ENCODE peak calls at places on chromosomes 4 and X, in ten cellular contexts. O is OCI-LY7, X is fibroblast of lung, W is PC-9, M is left lung, V is A549, Q is dorsolateral prefrontal cortex, K is uterus, C is neural progenitor cell, I is mammary epithelial cell. G is an unnamed sample.

GRCh38 chr4:142091691-142092182 is 455.4 kb downstream of the IL15 start:
- DNase-seq in O (no peak), X (peak; percentile 98), W (peak; percentile 55), M (no peak), V (peak; percentile 93), Q (no peak), K (peak; percentile 24), C (no peak), I (peak; percentile 83), G (no peak)

GRCh38 chr4:53865031-53865430 is 199.4 kb downstream of the CHIC2 start:
- DNase-seq in O (no peak), X (no peak), W (no peak), M (no peak), V (no peak), Q (no peak), K (no peak), C (no peak), I (no peak), G (no peak)

GRCh38 chr4:32022071-32022470 is 1301.9 kb downstream of the PCDH7 start:
- DNase-seq in O (no peak), X (no peak), W (no peak), M (no peak), V (peak; percentile 74), Q (no peak), K (no peak), C (no peak), I (peak; percentile 9), G (no peak)

GRCh38 chr4:73620115-73620792 is at the start of gene RASSF6:
- DNase-seq in O (peak; percentile 86), X (no peak), W (peak; percentile 70), M (peak; percentile 91), V (peak; percentile 65), Q (no peak), K (no peak), C (peak; percentile 73), I (peak; percentile 91), G (peak; percentile 77)

GRCh38 chr4:84677995-84678394 is 95.1 kb downstream of the CDS1 start:
- DNase-seq in O (no peak), X (no peak), W (no peak), M (no peak), V (no peak), Q (no peak), K (no peak), C (no peak), I (no peak), G (no peak)

GRCh38 chr4:181364504-181364903 is 878.7 kb upstream of the TENM3 start:
- DNase-seq in O (no peak), X (no peak), W (no peak), M (no peak), V (no peak), Q (no peak), K (no peak), C (no peak), I (no peak), G (no peak)

GRCh38 chrX:40099046-40099968 is 1.5 kb upstream of the BCOR start:
- DNase-seq in O (peak; percentile 87), X (no peak), W (no peak), M (peak; percentile 84), V (no peak), Q (no peak), K (peak; percentile 34), C (peak; percentile 59), I (no peak), G (peak; percentile 54)

GRCh38 chr4:30769093-30769492 is 48.9 kb downstream of the PCDH7 start:
- DNase-seq in O (no peak), X (no peak), W (no peak), M (no peak), V (no peak), Q (no peak), K (no peak), C (peak; percentile 10), I (no peak), G (peak; percentile 55)

GRCh38 chr4:94673961-94674360 is 83.8 kb upstream of the BMPR1B start:
- DNase-seq in O (no peak), X (no peak), W (no peak), M (no peak), V (no peak), Q (no peak), K (no peak), C (no peak), I (no peak), G (peak; percentile 10)

GRCh38 chr4:95142877-95143412 is 385.2 kb downstream of the BMPR1B start:
- DNase-seq in O (no peak), X (no peak), W (no peak), M (peak; percentile 49), V (no peak), Q (no peak), K (no peak), C (peak; percentile 18), I (no peak), G (peak; percentile 46)

GRCh38 chr4:113935190-113935589 is 44.3 kb downstream of the ARSJ start:
- DNase-seq in O (no peak), X (no peak), W (no peak), M (no peak), V (no peak), Q (no peak), K (no peak), C (no peak), I (no peak), G (no peak)

GRCh38 chr4:18297684-18298083 is 276.1 kb upstream of the LCORL start:
- DNase-seq in O (no peak), X (no peak), W (no peak), M (no peak), V (no peak), Q (no peak), K (no peak), C (no peak), I (no peak), G (no peak)

GRCh38 chrX:51899741-51900140 is 6.3 kb downstream of the MAGED1 start:
- DNase-seq in O (no peak), X (no peak), W (no peak), M (no peak), V (no peak), Q (no peak), K (no peak), C (no peak), I (no peak), G (no peak)

GRCh38 chr4:137083571-137083970 is 448.7 kb downstream of the PCDH18 start:
- DNase-seq in O (no peak), X (peak; percentile 76), W (no peak), M (no peak), V (no peak), Q (no peak), K (no peak), C (no peak), I (no peak), G (no peak)

GRCh38 chr4:158259955-158260575 is 49.8 kb downstream of the TMEM144 start:
- DNase-seq in O (peak; percentile 29), X (peak; percentile 60), W (no peak), M (no peak), V (peak; percentile 20), Q (no peak), K (no peak), C (peak; percentile 40), I (peak; percentile 11), G (no peak)

GRCh38 chrX:1305411-1305810 is 31.2 kb upstream of the IL3RA start:
- DNase-seq in O (no peak), X (no peak), W (no peak), M (peak; percentile 47), V (no peak), Q (no peak), K (no peak), C (no peak), I (no peak), G (no peak)

DNA sequence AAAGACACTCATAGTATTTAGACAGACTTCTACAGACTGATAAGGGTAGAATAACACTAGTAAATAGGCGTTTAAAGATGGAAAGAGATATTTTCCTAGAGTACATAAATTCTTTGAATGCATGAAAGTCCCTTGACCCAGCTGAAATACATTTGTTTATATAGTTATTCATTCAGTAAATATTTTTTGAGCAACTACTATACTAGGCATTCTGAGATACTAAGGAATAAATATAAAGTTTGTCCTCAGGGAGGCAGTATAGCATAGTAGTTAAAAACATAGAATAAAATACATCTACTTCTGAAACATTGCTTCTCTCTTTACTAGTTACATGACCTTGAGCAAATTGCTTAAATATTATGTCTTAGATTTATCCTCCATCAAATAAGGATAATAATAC is 27.4 kb downstream of the HMGN5 start:
- DNase-seq in O (peak; percentile 14), X (peak; percentile 49), W (no peak), M (no peak), V (peak; percentile 11), Q (no peak), K (no peak), C (no peak), I (peak; percentile 14), G (no peak)
- TF ChIP-seq CTCF in O (peak; percentile 69), X (peak; percentile 3), W (peak; percentile 32), M (peak; percentile 16), V (peak; percentile 35), Q (peak; percentile 36), K (no peak), C (peak; percentile 39), I (peak; percentile 30), G (no peak)

GRCh38 chr4:82951196-82951595 is 50.7 kb downstream of the THAP9 start:
- DNase-seq in O (no peak), X (no peak), W (no peak), M (no peak), V (no peak), Q (no peak), K (no peak), C (no peak), I (peak; percentile 9), G (no peak)
- H3K27ac ChIP-seq in O (no peak overlapping the region), X (no peak overlapping the region), W (no peak overlapping the region), M (no peak overlapping the region), V (no peak overlapping the region), Q (no peak overlapping the region), K (no peak overlapping the region), C (no peak overlapping the region), I (no peak overlapping the region), G (no peak overlapping the region)

GRCh38 chr4:151673913-151674520 is 86.8 kb downstream of the GATB start:
- DNase-seq in O (no peak), X (no peak), W (no peak), M (no peak), V (no peak), Q (no peak), K (no peak), C (no peak), I (no peak), G (peak; percentile 26)
- H3K4me3 ChIP-seq in O (no peak overlapping the region), X (no peak overlapping the region), W (no peak overlapping the region), M (no peak overlapping the region), V (no peak overlapping the region), Q (no peak overlapping the region), K (peak overlapping the region; percentile 29), C (no peak overlapping the region), I (peak overlapping the region; percentile 22), G (no peak overlapping the region)

DNA sequence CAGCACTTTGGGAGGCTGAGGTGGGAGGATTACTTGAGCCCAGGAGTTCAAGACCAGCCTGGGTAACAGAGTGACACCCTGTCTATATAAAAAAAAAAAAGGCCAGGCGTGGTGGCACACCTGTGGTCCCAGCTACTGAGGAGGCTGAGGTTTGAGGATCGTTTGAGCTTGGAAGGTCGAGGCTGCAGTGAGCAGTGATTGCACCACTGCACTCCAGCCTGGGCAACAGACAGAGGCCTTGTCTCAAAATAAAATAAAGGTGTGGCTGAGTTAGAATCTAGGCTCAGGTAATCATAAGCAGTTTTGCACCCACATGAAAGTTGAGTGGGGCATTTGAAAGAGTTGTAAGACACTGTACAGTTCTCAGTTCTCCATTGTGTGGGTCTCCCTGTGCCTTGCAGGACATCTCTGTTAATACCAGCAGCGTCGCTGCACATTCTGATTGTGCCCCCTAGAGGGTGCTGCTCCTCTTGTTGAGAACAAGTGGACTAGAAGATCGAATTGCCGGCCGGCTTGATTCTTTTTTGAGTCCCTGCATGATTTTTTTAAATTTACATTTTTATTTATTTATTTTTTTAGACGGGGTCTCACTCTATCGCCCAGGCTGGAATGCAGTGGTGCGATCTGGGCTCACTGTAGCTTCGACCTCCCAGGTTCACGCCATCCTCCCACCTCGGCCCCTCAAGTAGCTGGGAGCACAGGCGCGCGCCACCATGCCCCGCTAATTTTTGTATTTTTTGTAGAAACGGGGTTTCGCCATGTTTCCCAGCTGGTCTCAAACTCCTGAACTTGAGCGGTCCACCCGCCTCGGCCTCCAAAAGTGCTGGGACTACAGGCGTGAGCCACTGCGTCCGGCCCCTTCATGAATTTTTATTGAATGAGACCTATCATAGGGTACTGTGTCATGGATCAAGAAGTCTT is 73.6 kb upstream of the RBMX start:
- DNase-seq in O (peak; percentile 68), X (peak; percentile 74), W (peak; percentile 59), M (no peak), V (peak; percentile 79), Q (peak; percentile 81), K (peak; percentile 41), C (peak; percentile 82), I (peak; percentile 41), G (peak; percentile 66)
- TF ChIP-seq CTCF in O (peak; percentile 69), X (peak; percentile 69), W (peak; percentile 65), M (peak; percentile 44), V (peak; percentile 58), Q (peak; percentile 32), K (peak; percentile 34), C (peak; percentile 64), I (peak; percentile 59), G (peak; percentile 8)

G was measured in thyroid gland.